ENCODE peak calls at places on chromosomes 7 and 10, in four cellular contexts. One of them, this sample, is unnamed.

GRCh38 chr7:84339306-84339705 is 144.7 kb upstream of the SEMA3A start:
- DNase-seq in sigmoid colon: no peak
- DNase-seq in substantia nigra: no peak
- DNase-seq in CD8-positive, alpha-beta T cell: no peak
- DNase-seq in this sample: no peak

GRCh38 chr7:99563650-99564049 is 5.2 kb downstream of the ZNF655 start:
- DNase-seq in sigmoid colon: no peak
- DNase-seq in substantia nigra: no peak
- DNase-seq in CD8-positive, alpha-beta T cell: no peak
- DNase-seq in this sample: no peak

GRCh38 chr7:17988136-17988535 is 39.5 kb downstream of the PRPS1L1 start:
- DNase-seq in sigmoid colon: no peak
- DNase-seq in substantia nigra: no peak
- DNase-seq in CD8-positive, alpha-beta T cell: no peak
- DNase-seq in this sample: no peak

GRCh38 chr7:111012152-111012551 is 78.8 kb upstream of the LRRN3 start:
- DNase-seq in sigmoid colon: no peak
- DNase-seq in substantia nigra: no peak
- DNase-seq in CD8-positive, alpha-beta T cell: no peak
- DNase-seq in this sample: no peak

GRCh38 chr10:68628576-68629127 is 68.5 kb downstream of the TET1 start:
- DNase-seq in sigmoid colon: no peak
- DNase-seq in substantia nigra: no peak
- DNase-seq in CD8-positive, alpha-beta T cell: no peak
- DNase-seq in this sample: no peak

GRCh38 chr10:102426803-102427287 is 5.5 kb downstream of the CUEDC2 start:
- DNase-seq in sigmoid colon: no peak
- DNase-seq in substantia nigra: no peak
- DNase-seq in CD8-positive, alpha-beta T cell: no peak
- DNase-seq in this sample: no peak

GRCh38 chr10:106392781-106393180 is 771.7 kb downstream of the SORCS1 start:
- DNase-seq in sigmoid colon: no peak
- DNase-seq in substantia nigra: no peak
- DNase-seq in CD8-positive, alpha-beta T cell: no peak
- DNase-seq in this sample: no peak

GRCh38 chr7:29921404-29922010 is 68.1 kb downstream of the SCRN1 start:
- DNase-seq in sigmoid colon: no peak
- DNase-seq in substantia nigra: no peak
- DNase-seq in CD8-positive, alpha-beta T cell: peak; percentile 11
- DNase-seq in this sample: peak; percentile 10

GRCh38 chr10:75083972-75084833 is 27.3 kb upstream of the SAMD8 start:
- DNase-seq in sigmoid colon: no peak
- DNase-seq in substantia nigra: no peak
- DNase-seq in CD8-positive, alpha-beta T cell: no peak
- DNase-seq in this sample: no peak

GRCh38 chr7:100169147-100169850 is 882 bp upstream of the GAL3ST4 start:
- DNase-seq in sigmoid colon: no peak
- DNase-seq in substantia nigra: no peak
- DNase-seq in CD8-positive, alpha-beta T cell: no peak
- DNase-seq in this sample: no peak

GRCh38 chr7:50481867-50482266 is 31.7 kb upstream of the FIGNL1 start:
- DNase-seq in sigmoid colon: no peak
- DNase-seq in substantia nigra: no peak
- DNase-seq in CD8-positive, alpha-beta T cell: no peak
- DNase-seq in this sample: no peak

GRCh38 chr7:50476953-50477625 is 26.9 kb upstream of the FIGNL1 start:
- DNase-seq in sigmoid colon: no peak
- DNase-seq in substantia nigra: no peak
- DNase-seq in CD8-positive, alpha-beta T cell: no peak
- DNase-seq in this sample: no peak

GRCh38 chr7:50477640-50478039 is 27.5 kb upstream of the FIGNL1 start:
- DNase-seq in sigmoid colon: no peak
- DNase-seq in substantia nigra: no peak
- DNase-seq in CD8-positive, alpha-beta T cell: no peak
- DNase-seq in this sample: no peak

GRCh38 chr7:50475340-50475739 is 25.2 kb upstream of the FIGNL1 start:
- DNase-seq in sigmoid colon: no peak
- DNase-seq in substantia nigra: no peak
- DNase-seq in CD8-positive, alpha-beta T cell: no peak
- DNase-seq in this sample: no peak

DNA sequence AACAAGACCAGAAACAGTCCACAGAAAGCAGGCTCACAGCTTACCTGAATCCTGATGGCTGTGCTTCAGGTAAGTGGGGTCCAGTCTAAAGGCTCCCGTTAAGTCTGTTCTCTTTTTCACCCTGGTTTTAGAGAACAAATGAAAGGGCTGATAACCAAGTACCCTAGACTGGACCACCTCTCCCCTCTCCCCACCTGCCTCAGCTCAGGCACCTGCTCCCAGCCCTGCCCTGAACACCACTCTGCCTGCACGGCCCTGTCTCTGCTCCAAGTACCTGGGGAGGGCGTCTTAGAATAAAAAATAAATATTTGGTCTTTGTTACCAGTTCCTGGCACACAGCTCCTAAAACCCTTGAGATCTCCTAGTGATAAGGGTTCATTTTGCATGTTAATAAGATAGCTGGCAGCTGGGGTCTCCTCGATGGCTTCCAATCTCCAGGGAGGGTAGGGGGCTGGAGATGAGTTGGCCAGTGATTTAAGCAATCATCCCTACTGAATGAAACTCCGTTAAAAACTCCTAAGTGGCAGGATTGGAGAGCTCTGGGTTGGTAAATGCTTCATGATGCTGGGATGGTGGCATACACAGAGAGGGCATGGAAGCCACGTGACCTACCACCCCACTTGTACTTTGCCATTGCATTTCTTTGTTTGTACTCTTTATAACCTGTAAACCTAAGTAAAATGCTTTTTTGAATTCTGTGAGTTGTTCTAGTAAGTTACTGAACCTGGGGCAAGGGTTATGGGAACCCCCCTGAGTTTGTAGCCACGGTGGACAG is 29.8 kb upstream of the FIGNL1 start:
- DNase-seq in sigmoid colon: no peak
- DNase-seq in substantia nigra: no peak
- DNase-seq in CD8-positive, alpha-beta T cell: no peak
- DNase-seq in this sample: no peak
- H3K27ac ChIP-seq in sigmoid colon: no peak overlapping the region
- H3K27ac ChIP-seq in substantia nigra: no peak overlapping the region
- H3K27ac ChIP-seq in CD8-positive, alpha-beta T cell: no peak overlapping the region
- H3K27ac ChIP-seq in this sample: no peak overlapping the region

GRCh38 chr7:73852500-73852899 is 8.5 kb upstream of the TMEM270 start:
- DNase-seq in sigmoid colon: no peak
- DNase-seq in substantia nigra: no peak
- DNase-seq in CD8-positive, alpha-beta T cell: no peak
- DNase-seq in this sample: no peak
- H3K27ac ChIP-seq in sigmoid colon: no peak overlapping the region
- H3K27ac ChIP-seq in substantia nigra: no peak overlapping the region
- H3K27ac ChIP-seq in CD8-positive, alpha-beta T cell: no peak overlapping the region
- H3K27ac ChIP-seq in this sample: no peak overlapping the region

GRCh38 chr10:32890444-32890843 is 67.6 kb downstream of the ITGB1 start:
- DNase-seq in sigmoid colon: no peak
- DNase-seq in substantia nigra: no peak
- DNase-seq in CD8-positive, alpha-beta T cell: no peak
- DNase-seq in this sample: no peak

GRCh38 chr10:32893431-32893830 is 64.6 kb downstream of the ITGB1 start:
- DNase-seq in sigmoid colon: peak; percentile 56
- DNase-seq in substantia nigra: no peak
- DNase-seq in CD8-positive, alpha-beta T cell: no peak
- DNase-seq in this sample: no peak

GRCh38 chr10:32889631-32890212 is 68.3 kb downstream of the ITGB1 start:
- DNase-seq in sigmoid colon: no peak
- DNase-seq in substantia nigra: no peak
- DNase-seq in CD8-positive, alpha-beta T cell: no peak
- DNase-seq in this sample: no peak

GRCh38 chr10:32888161-32888927 is 69.7 kb downstream of the ITGB1 start:
- DNase-seq in sigmoid colon: no peak
- DNase-seq in substantia nigra: no peak
- DNase-seq in CD8-positive, alpha-beta T cell: no peak
- DNase-seq in this sample: no peak

GRCh38 chr10:32891261-32891660 is 66.8 kb downstream of the ITGB1 start:
- DNase-seq in sigmoid colon: no peak
- DNase-seq in substantia nigra: no peak
- DNase-seq in CD8-positive, alpha-beta T cell: no peak
- DNase-seq in this sample: no peak
- H3K27ac ChIP-seq in sigmoid colon: no peak overlapping the region
- H3K27ac ChIP-seq in substantia nigra: no peak overlapping the region
- H3K27ac ChIP-seq in CD8-positive, alpha-beta T cell: no peak overlapping the region
- H3K27ac ChIP-seq in this sample: no peak overlapping the region

GRCh38 chr7:154423219-154423618 is 371.0 kb downstream of the DPP6 start:
- DNase-seq in sigmoid colon: no peak
- DNase-seq in substantia nigra: peak; percentile 20
- DNase-seq in CD8-positive, alpha-beta T cell: no peak
- DNase-seq in this sample: no peak
- H3K27ac ChIP-seq in sigmoid colon: no peak overlapping the region
- H3K27ac ChIP-seq in substantia nigra: peak overlapping the region; percentile 16
- H3K27ac ChIP-seq in CD8-positive, alpha-beta T cell: no peak overlapping the region
- H3K27ac ChIP-seq in this sample: no peak overlapping the region

GRCh38 chr10:126259883-126260282 is 128.4 kb downstream of the ADAM12 start:
- DNase-seq in sigmoid colon: no peak
- DNase-seq in substantia nigra: no peak
- DNase-seq in CD8-positive, alpha-beta T cell: no peak
- DNase-seq in this sample: no peak

GRCh38 chr10:126262186-126262838 is 126.0 kb downstream of the ADAM12 start:
- DNase-seq in sigmoid colon: no peak
- DNase-seq in substantia nigra: no peak
- DNase-seq in CD8-positive, alpha-beta T cell: no peak
- DNase-seq in this sample: no peak

GRCh38 chr10:126262971-126263370 is 125.3 kb downstream of the ADAM12 start:
- DNase-seq in sigmoid colon: no peak
- DNase-seq in substantia nigra: no peak
- DNase-seq in CD8-positive, alpha-beta T cell: no peak
- DNase-seq in this sample: no peak

GRCh38 chr10:126268104-126268900 is 120.0 kb downstream of the ADAM12 start:
- DNase-seq in sigmoid colon: no peak
- DNase-seq in substantia nigra: no peak
- DNase-seq in CD8-positive, alpha-beta T cell: no peak
- DNase-seq in this sample: no peak

DNA sequence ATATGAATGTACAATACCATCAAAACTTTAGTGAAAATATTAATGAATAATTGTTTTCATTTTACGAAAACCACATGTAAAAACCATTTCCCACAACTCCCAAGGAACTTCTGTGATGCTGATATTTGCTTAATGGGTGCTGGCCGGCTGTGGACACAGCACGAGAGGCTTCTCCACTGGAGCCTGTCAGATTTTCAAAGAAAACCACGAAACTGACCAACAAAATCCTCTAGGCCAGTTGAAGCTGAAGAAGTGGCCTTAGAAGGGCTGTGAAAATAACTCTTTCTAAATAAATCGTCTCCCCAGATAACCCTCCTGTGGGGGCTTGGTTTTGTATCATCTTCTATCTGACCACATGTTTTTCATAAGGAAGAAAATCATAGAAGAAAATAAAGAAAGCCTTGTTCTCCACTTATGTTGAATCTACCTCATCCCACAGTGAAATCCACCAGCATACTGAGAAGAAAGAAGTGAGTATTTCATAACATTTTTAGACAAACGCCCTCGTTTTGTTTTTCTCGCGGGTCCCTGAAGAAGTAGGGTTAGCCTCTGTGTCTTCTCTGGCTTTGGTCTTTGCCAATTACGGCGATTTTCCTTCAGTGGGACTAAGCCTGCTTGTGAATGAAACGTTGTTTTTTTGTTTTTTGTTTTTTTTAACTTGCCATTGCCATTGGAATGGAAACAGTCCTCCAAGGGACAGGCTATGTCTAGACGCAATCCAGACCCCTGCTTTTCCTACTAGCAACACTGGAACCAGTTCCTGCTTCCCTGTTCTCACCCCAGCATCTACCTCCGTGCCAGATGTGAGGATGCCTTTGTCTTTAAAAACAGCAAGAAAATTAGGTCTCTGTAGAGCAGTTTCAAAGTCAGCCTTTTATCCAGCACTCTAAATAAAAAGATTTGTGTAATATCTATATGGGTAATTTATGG is 123.9 kb downstream of the ADAM12 start:
- DNase-seq in sigmoid colon: no peak
- DNase-seq in substantia nigra: no peak
- DNase-seq in CD8-positive, alpha-beta T cell: no peak
- DNase-seq in this sample: no peak
- H3K27ac ChIP-seq in sigmoid colon: no peak overlapping the region
- H3K27ac ChIP-seq in substantia nigra: no peak overlapping the region
- H3K27ac ChIP-seq in CD8-positive, alpha-beta T cell: no peak overlapping the region
- H3K27ac ChIP-seq in this sample: no peak overlapping the region

GRCh38 chr7:108434030-108434429 is 22.2 kb downstream of the NRCAM start:
- DNase-seq in sigmoid colon: no peak
- DNase-seq in substantia nigra: no peak
- DNase-seq in CD8-positive, alpha-beta T cell: no peak
- DNase-seq in this sample: no peak
- H3K27ac ChIP-seq in sigmoid colon: no peak overlapping the region
- H3K27ac ChIP-seq in substantia nigra: no peak overlapping the region
- H3K27ac ChIP-seq in CD8-positive, alpha-beta T cell: no peak overlapping the region
- H3K27ac ChIP-seq in this sample: no peak overlapping the region

GRCh38 chr7:117871778-117872538 is 1.3 kb downstream of the CTTNBP2 start:
- DNase-seq in sigmoid colon: peak; percentile 68
- DNase-seq in substantia nigra: peak; percentile 40
- DNase-seq in CD8-positive, alpha-beta T cell: no peak
- DNase-seq in this sample: no peak

GRCh38 chr7:117872565-117873055 is 631 bp downstream of the CTTNBP2 start:
- DNase-seq in sigmoid colon: peak; percentile 68
- DNase-seq in substantia nigra: peak; percentile 63
- DNase-seq in CD8-positive, alpha-beta T cell: no peak
- DNase-seq in this sample: no peak

GRCh38 chr7:117871401-117871777 is 1.9 kb downstream of the CTTNBP2 start:
- DNase-seq in sigmoid colon: no peak
- DNase-seq in substantia nigra: no peak
- DNase-seq in CD8-positive, alpha-beta T cell: no peak
- DNase-seq in this sample: no peak

GRCh38 chr7:117873933-117874530 is 791 bp upstream of the CTTNBP2 start:
- DNase-seq in sigmoid colon: no peak
- DNase-seq in substantia nigra: no peak
- DNase-seq in CD8-positive, alpha-beta T cell: no peak
- DNase-seq in this sample: no peak

DNA sequence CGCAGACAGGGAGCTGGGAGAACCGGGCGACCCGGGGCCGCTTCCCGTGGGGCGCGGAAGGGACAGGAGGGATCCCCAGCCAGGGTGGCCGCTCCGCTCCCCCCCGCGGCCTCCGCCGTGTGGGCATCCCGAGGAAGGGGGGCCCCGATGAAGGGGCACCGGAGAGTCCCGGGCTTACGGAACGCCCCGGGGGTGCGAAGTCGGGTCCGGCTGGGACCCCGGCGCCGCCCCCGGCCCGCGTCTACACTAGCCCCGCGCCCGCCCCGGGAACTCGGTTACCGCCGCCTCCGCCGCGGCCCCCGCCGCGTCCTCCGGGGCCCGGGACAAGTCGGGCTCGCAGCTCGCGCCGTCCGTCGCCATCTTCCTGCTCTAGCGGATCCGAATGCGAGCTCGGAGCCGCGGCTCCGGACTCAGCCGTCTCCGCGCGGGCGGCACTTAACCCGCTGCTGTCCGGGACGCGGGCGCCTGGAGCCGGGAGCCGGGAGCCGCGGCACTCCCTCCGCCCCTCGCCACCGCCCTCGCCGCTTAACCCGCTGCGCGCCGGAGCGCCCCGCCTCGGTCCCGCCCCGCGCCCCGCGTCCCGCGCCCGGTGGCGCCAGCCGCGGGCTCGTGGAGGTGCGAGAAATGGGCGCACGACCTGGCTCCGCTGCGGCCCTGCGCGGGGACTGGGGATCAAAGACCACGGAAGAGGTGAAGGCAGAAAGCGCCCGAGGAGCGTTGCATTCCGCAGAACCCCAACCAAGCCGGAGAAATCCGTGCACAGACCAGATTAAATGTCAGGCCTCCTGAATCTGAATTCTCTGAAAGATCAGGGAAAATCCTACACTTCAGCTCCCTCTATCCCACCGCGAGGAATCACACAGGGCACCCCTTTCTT is at the start of gene CTTNBP2:
- DNase-seq in sigmoid colon: peak; percentile 73
- DNase-seq in substantia nigra: peak; percentile 70
- DNase-seq in CD8-positive, alpha-beta T cell: no peak
- DNase-seq in this sample: no peak
- H3K27ac ChIP-seq in sigmoid colon: peak within 1 kb of the TSS; percentile 75
- H3K27ac ChIP-seq in substantia nigra: peak within 1 kb of the TSS; percentile 98
- H3K27ac ChIP-seq in CD8-positive, alpha-beta T cell: no peak within 1 kb of the TSS
- H3K27ac ChIP-seq in this sample: no peak within 1 kb of the TSS